ENCODE peak calls at places on chromosomes 12 and 14, in eight cellular contexts. I is osteoblast; B is fibroblast of pulmonary artery; T is A549; R is IMR-90; H is fibroblast of lung; A is CD8-positive, alpha-beta T cell; N is psoas muscle. U is an unnamed sample.

GRCh38 chr12:12983420-12984035 is 16.5 kb downstream of the HEBP1 start:
- DNase-seq in N (no peak), B (peak; percentile 84), A (no peak), T (peak; percentile 73), I (no peak), R (peak; percentile 69), H (peak; percentile 73), U (no peak)

GRCh38 chr12:2679816-2680675 is 114.7 kb upstream of the FKBP4 start:
- DNase-seq in T (no peak), I (peak; percentile 80), R (no peak), A (no peak), B (no peak), N (no peak), H (no peak), U (no peak)

GRCh38 chr14:97757491-97757890 is 960.3 kb downstream of the VRK1 start:
- DNase-seq in R (no peak), N (no peak), A (no peak), H (no peak), T (no peak), B (no peak), I (no peak), U (no peak)

GRCh38 chr12:113086249-113087164 is 30.0 kb downstream of the DTX1 start:
- DNase-seq in I (no peak), H (no peak), R (no peak), B (no peak), N (no peak), T (no peak), A (peak; percentile 38), U (no peak)

GRCh38 chr12:103050273-103050672 is 92.8 kb downstream of the ASCL1 start:
- DNase-seq in I (no peak), N (no peak), R (no peak), B (no peak), H (no peak), T (no peak), A (no peak), U (no peak)

GRCh38 chr12:65313704-65314317 is 35.3 kb downstream of the MSRB3 start:
- DNase-seq in R (peak; percentile 47), A (no peak), H (peak; percentile 68), T (peak; percentile 19), N (no peak), I (no peak), B (peak; percentile 62), U (no peak)

GRCh38 chr12:116075251-116075650 is 202.2 kb downstream of the MED13L start:
- DNase-seq in A (no peak), I (no peak), N (no peak), T (no peak), H (no peak), B (no peak), R (no peak), U (no peak)

GRCh38 chr12:17411662-17412061 is 678.3 kb downstream of the RERGL start:
- DNase-seq in R (no peak), H (no peak), B (no peak), T (no peak), I (no peak), A (no peak), N (no peak), U (no peak)

GRCh38 chr12:70264067-70264867 is 21.0 kb downstream of the CNOT2 start:
- DNase-seq in T (no peak), R (no peak), N (no peak), H (no peak), I (no peak), A (no peak), B (no peak), U (no peak)

GRCh38 chr12:46771268-46771837 is 54.4 kb downstream of the SLC38A4 start:
- DNase-seq in T (no peak), R (peak; percentile 61), N (no peak), A (no peak), H (no peak), I (no peak), B (peak; percentile 10), U (peak; percentile 23)

GRCh38 chr12:89476232-89476631 is 48.4 kb downstream of the GALNT4 start:
- DNase-seq in N (no peak), A (no peak), B (no peak), T (no peak), I (no peak), R (no peak), H (no peak), U (no peak)

GRCh38 chr12:96233941-96234461 is 39.8 kb downstream of the ELK3 start:
- DNase-seq in N (peak; percentile 92), T (no peak), A (no peak), R (peak; percentile 95), B (peak; percentile 99), I (peak; percentile 96), H (peak; percentile 99), U (no peak)

GRCh38 chr14:64761441-64762043 is 57.3 kb downstream of the PLEKHG3 start:
- DNase-seq in H (no peak), I (no peak), R (peak; percentile 49), B (no peak), T (no peak), N (peak; percentile 19), A (no peak), U (no peak)

GRCh38 chr14:39265032-39265431 is 31.3 kb downstream of the MIA2 start:
- DNase-seq in I (no peak), R (peak; percentile 32), T (peak; percentile 55), N (no peak), H (peak; percentile 53), B (peak; percentile 73), A (no peak), U (no peak)

GRCh38 chr14:102370305-102370809 is 7.6 kb downstream of the TECPR2 start:
- DNase-seq in B (peak; percentile 18), I (no peak), T (peak; percentile 6), N (no peak), H (no peak), A (no peak), R (peak; percentile 13), U (no peak)

GRCh38 chr12:91326043-91327027 is 143.7 kb upstream of the DCN start:
- DNase-seq in R (peak; percentile 75), N (no peak), A (peak; percentile 21), H (peak; percentile 84), B (peak; percentile 81), T (peak; percentile 33), I (no peak), U (no peak)

GRCh38 chr14:100524233-100524932 is 62.8 kb downstream of the BEGAIN start:
- DNase-seq in A (no peak), N (no peak), R (no peak), I (no peak), H (no peak), T (no peak), B (no peak), U (no peak)

GRCh38 chr14:23005451-23005850 is 4.5 kb downstream of the C14orf93 start:
- DNase-seq in A (no peak), B (no peak), T (no peak), H (no peak), I (no peak), R (no peak), N (no peak), U (no peak)

GRCh38 chr14:103057372-103058208 is at the start of gene CDC42BPB:
- DNase-seq in H (peak; percentile 91), T (peak; percentile 92), B (peak; percentile 92), I (peak; percentile 100), A (no peak), N (peak; percentile 93), R (peak; percentile 90), U (no peak)

GRCh38 chr12:116053479-116054195 is 223.9 kb downstream of the MED13L start:
- DNase-seq in A (no peak), R (peak; percentile 81), T (peak; percentile 59), I (peak; percentile 64), N (peak; percentile 32), B (peak; percentile 98), H (peak; percentile 95), U (peak; percentile 85)

GRCh38 chr14:54394596-54394995 is 2.2 kb upstream of the CDKN3 start:
- DNase-seq in R (no peak), A (no peak), N (no peak), I (no peak), T (no peak), B (no peak), H (no peak), U (no peak)

DNA sequence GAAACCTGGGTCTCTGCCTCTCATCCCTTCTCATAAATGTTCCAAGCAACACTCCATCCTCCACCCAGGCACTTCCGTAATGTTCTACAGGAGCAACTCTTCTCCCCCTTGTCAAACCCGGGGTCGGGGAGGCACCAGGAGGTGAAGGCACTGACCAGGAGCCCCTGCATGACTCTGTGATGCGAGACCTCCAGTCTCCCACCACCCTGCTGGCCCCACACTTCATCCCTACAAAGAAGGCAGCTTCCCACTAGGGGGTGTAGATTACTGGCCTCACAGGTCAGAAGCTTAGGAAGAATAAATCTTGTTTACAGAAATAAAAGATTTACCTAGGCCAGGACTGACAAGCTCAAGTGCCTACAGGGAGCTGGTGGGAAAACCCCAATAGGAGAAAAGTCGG is 47.2 kb downstream of the ERH start:
- DNase-seq in R (no peak), H (no peak), A (no peak), T (no peak), N (no peak), B (no peak), I (no peak), U (no peak)
- TF ChIP-seq CTCF in R (no peak), H (no peak), A (no peak), T (no peak), N (no peak), B (no peak), I (no peak), U (no peak)

GRCh38 chr12:6057693-6058092 is 66.8 kb downstream of the VWF start:
- DNase-seq in T (no peak), H (no peak), I (peak; percentile 25), N (no peak), A (no peak), R (no peak), B (no peak), U (no peak)
- H3K4me3 ChIP-seq in T (no peak overlapping the region), H (no peak overlapping the region), I (no peak overlapping the region), N (no peak overlapping the region), A (no peak overlapping the region), R (no peak overlapping the region), B (no peak overlapping the region), U (no peak overlapping the region)

GRCh38 chr12:121352053-121353018 is at the start of gene ANAPC5:
- DNase-seq in A (peak; percentile 93), T (peak; percentile 100), B (peak; percentile 99), I (peak; percentile 98), H (peak; percentile 99), N (peak; percentile 94), R (peak; percentile 99), U (peak; percentile 94)
- TF ChIP-seq CTCF in A (no peak), T (no peak), B (no peak), I (no peak), H (no peak), N (no peak), R (no peak), U (peak; percentile 7)

DNA sequence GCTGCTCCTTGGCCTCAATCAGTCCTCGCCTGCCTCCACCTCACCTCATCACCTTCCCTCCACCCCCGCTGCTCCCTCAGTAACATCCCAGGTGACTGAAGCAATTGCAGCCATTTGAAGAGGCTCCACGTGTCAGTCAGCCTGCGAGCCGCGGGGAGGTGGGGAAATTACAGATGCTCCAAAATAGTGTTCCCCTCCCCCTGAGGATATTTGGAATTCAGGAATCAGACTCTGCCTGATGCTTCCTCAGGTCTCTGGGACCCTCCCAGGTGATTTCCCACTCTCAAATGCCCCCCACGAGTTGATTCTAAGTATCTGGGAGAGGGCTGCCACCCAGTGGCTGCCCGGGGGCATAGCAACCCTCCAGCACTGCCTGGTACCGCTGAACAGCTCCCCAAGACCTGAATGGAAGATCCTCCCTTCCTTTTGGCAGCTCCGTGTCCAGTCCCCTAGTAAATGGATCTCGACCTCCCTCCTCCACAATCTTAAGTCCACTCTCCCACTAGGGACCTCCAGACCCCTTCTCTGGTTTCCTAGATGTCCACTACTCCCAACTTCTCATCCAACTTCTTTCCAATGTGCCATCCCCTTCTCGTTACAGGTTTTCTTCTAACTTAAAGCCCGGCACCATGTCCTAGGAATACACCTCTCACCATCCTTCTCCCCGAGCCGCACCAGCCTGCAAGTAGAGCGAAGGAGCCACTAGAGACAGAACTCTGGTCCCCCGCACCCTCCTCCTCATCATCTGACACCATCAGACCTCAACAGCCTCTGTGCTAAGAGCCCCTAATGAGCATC is 1.4 kb upstream of the ASIC1 start:
- DNase-seq in A (peak; percentile 61), H (peak; percentile 44), N (no peak), T (peak; percentile 59), R (peak; percentile 46), I (peak; percentile 96), B (peak; percentile 48), U (no peak)
- H3K4me3 ChIP-seq in A (no peak overlapping the region), H (peak overlapping the region; percentile 10), N (peak overlapping the region; percentile 39), T (peak overlapping the region; percentile 85), R (no peak overlapping the region), I (no peak overlapping the region), B (no peak overlapping the region), U (peak overlapping the region; percentile 17)

U was measured in epithelial cell of proximal tubule.